ENCODE peak calls at places on chromosomes 12 and 14, in five cellular contexts. T, F, V, Y and Q are unnamed samples.

GRCh38 chr12:96249196-96250118 is 55.3 kb downstream of the ELK3 start:
- DNase-seq in T (peak), F (no peak), V (no peak), Y (no peak), Q (no peak)

GRCh38 chr12:12212769-12213168 is 54.1 kb downstream of the LRP6 start:
- DNase-seq in T (no peak), F (no peak), V (no peak), Y (no peak), Q (no peak)

GRCh38 chr12:5037795-5038357 is 5.8 kb upstream of the KCNA5 start:
- DNase-seq in T (no peak), F (no peak), V (no peak), Y (no peak), Q (no peak)

GRCh38 chr14:105999361-106000028 is 473.1 kb downstream of the TMEM121 start:
- DNase-seq in T (no peak), F (peak), V (peak), Y (no peak), Q (peak)

GRCh38 chr12:19757317-19757877 is 318.1 kb downstream of the AEBP2 start:
- DNase-seq in T (peak), F (no peak), V (no peak), Y (peak), Q (peak)

GRCh38 chr12:7155471-7156034 is 25.4 kb downstream of the CLSTN3 start:
- DNase-seq in T (peak), F (no peak), V (no peak), Y (no peak), Q (no peak)

GRCh38 chr12:1661553-1662335 is 29.1 kb upstream of the ADIPOR2 start:
- DNase-seq in T (peak), F (peak), V (peak), Y (peak), Q (peak)

GRCh38 chr12:99722690-99723486 is 75.3 kb downstream of the GARIN6 start:
- DNase-seq in T (no peak), F (no peak), V (no peak), Y (no peak), Q (no peak)

GRCh38 chr12:94180558-94181296 is 32.4 kb downstream of the PLXNC1 start:
- DNase-seq in T (no peak), F (peak), V (no peak), Y (no peak), Q (no peak)

GRCh38 chr14:75048101-75048500 is 3.2 kb downstream of the MLH3 start:
- DNase-seq in T (no peak), F (no peak), V (no peak), Y (no peak), Q (no peak)

GRCh38 chr12:102740157-102741032 is 176.6 kb downstream of the PAH start:
- DNase-seq in T (no peak), F (peak), V (no peak), Y (no peak), Q (peak)

GRCh38 chr12:52379536-52379935 is 5.9 kb downstream of the KRT84 start:
- DNase-seq in T (no peak), F (no peak), V (no peak), Y (no peak), Q (no peak)

GRCh38 chr12:120158351-120158750 is 36.2 kb downstream of the GCN1 start:
- DNase-seq in T (no peak), F (no peak), V (no peak), Y (no peak), Q (no peak)

GRCh38 chr12:24488091-24488596 is 460.8 kb downstream of the BCAT1 start:
- DNase-seq in T (no peak), F (no peak), V (no peak), Y (no peak), Q (no peak)

GRCh38 chr12:64672925-64673409 is 62.7 kb downstream of the RASSF3 start:
- DNase-seq in T (peak), F (peak), V (no peak), Y (no peak), Q (peak)

GRCh38 chr12:2561367-2561766 is 233.4 kb upstream of the FKBP4 start:
- DNase-seq in T (no peak), F (no peak), V (no peak), Y (no peak), Q (no peak)

GRCh38 chr14:65229431-65230286 is 127.3 kb upstream of the MAX start:
- DNase-seq in T (peak), F (peak), V (peak), Y (no peak), Q (no peak)

GRCh38 chr12:118981285-118982201 is at the start of gene SRRM4:
- DNase-seq in T (peak), F (no peak), V (peak), Y (no peak), Q (no peak)

GRCh38 chr12:50988051-50988450 is 35.7 kb downstream of the HIGD1C start:
- DNase-seq in T (no peak), F (no peak), V (no peak), Y (no peak), Q (no peak)

GRCh38 chr14:44352212-44352611 is 154.9 kb downstream of the FSCB start:
- DNase-seq in T (no peak), F (no peak), V (no peak), Y (no peak), Q (no peak)

GRCh38 chr14:27056586-27056985 is 458.8 kb upstream of the NOVA1 start:
- DNase-seq in T (no peak), F (no peak), V (no peak), Y (no peak), Q (no peak)
- TF ChIP-seq ZBTB33 in T (no peak), F (no peak), V (no peak), Y (no peak), Q (no peak)

DNA sequence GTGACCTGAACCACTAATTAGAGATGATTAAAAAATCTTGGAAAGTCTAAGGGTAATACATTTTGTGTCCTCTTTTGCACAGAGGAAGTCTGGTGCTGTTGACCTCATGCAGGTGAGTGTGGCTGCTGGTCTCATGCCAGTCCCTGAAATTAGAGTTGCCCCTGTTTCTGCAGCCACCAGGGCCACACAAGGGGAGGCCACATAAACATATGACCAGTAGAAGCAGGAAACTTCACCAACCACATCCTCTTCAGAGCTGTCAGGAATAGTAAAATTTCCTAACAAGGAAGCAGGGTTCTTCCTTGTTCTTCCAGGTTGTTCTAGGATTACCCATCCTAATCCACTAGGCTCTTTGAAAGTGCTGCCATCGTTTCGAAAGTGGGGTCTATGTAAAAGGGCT is 28.3 kb downstream of the PSMA6 start:
- DNase-seq in T (no peak), F (no peak), V (no peak), Y (no peak), Q (no peak)
- TF ChIP-seq ZBTB33 in T (no peak), F (no peak), V (no peak), Y (no peak), Q (no peak)

DNA sequence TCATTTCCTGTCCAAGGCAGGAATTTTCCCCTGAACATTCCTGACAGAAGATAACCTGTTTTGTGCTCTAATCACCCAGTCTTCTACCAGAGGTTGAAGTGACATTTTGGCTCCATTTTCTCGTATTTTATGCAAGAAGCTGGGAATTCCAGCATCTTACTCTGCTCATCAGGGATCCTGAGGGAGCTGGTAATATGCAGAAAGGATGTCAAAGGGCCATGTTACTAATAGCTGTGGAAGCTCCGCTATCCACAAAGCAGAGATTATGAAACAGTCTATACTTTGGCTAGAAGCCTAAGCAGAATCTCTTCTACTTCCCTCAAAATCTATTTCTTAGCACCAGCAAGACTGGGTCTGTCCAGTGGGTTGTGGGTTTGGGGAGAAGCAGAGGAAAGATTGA is 613.0 kb downstream of the DIO2 start:
- DNase-seq in T (no peak), F (no peak), V (no peak), Y (no peak), Q (no peak)
- TF ChIP-seq ZBTB33 in T (no peak), F (no peak), V (no peak), Y (no peak), Q (no peak)

DNA sequence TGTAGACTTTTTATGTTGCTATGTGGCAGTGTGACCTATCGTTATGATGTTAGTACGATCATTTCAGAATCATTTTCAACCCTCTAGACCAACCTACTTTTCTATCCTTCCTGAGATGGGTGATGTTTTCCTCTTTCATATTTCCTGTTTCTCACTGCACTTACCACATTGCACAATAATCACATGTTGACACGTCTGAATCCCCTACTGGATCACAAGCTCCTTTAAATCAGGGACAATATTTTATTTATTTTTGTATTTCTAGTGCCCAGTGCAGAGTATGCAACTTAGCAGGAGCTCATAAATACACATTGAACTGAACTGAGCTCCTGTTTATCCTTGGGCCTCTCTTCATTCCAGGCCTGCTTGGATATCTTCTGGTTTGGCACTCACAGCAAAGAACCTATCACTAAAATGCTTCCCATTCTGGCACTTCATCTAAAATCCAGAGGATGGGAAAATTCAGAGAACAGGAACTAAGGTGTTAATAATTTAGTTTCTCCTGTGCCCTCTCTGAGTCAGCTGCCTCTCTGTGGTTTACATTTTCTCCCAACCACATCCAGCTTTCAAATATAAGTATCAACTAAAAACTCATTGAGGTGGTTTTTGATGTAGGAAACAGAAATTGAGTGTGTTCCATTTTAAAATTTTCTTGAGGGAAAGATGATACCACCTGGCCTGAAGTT is 69.4 kb upstream of the DYRK2 start:
- DNase-seq in T (no peak), F (no peak), V (no peak), Y (no peak), Q (no peak)
- TF ChIP-seq ZBTB33 in T (no peak), F (no peak), V (no peak), Y (no peak), Q (no peak)

GRCh38 chr12:54622463-54623183 is 12.1 kb downstream of the LACRT start:
- DNase-seq in T (no peak), F (no peak), V (no peak), Y (no peak), Q (no peak)
- TF ChIP-seq ZBTB33 in T (no peak), F (no peak), V (no peak), Y (no peak), Q (no peak)

DNA sequence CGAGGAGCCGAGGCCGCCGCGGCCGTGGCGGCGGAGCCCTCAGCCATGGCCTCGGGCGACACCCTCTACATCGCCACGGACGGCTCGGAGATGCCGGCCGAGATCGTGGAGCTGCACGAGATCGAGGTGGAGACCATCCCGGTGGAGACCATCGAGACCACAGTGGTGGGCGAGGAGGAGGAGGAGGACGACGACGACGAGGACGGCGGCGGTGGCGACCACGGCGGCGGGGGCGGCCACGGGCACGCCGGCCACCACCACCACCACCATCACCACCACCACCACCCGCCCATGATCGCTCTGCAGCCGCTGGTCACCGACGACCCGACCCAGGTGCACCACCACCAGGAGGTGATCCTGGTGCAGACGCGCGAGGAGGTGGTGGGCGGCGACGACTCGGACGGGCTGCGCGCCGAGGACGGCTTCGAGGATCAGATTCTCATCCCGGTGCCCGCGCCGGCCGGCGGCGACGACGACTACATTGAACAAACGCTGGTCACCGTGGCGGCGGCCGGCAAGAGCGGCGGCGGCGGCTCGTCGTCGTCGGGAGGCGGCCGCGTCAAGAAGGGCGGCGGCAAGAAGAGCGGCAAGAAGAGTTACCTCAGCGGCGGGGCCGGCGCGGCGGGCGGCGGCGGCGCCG is 376 bp downstream of the YY1 start:
- DNase-seq in T (no peak), F (no peak), V (peak), Y (no peak), Q (no peak)
- TF ChIP-seq ZBTB33 in T (no peak), F (no peak), V (no peak), Y (no peak), Q (no peak)

GRCh38 chr14:102094101-102094500 is 7.3 kb upstream of the HSP90AA1 start:
- DNase-seq in T (no peak), F (no peak), V (peak), Y (no peak), Q (no peak)

GRCh38 chr14:102090713-102091112 is 3.9 kb upstream of the HSP90AA1 start:
- DNase-seq in T (no peak), F (no peak), V (no peak), Y (no peak), Q (no peak)

GRCh38 chr14:102089621-102090343 is 2.9 kb upstream of the HSP90AA1 start:
- DNase-seq in T (no peak), F (no peak), V (no peak), Y (no peak), Q (no peak)

GRCh38 chr14:102095231-102095870 is 8.5 kb upstream of the HSP90AA1 start:
- DNase-seq in T (no peak), F (no peak), V (no peak), Y (no peak), Q (no peak)

GRCh38 chr14:102092806-102093205 is 6.0 kb upstream of the HSP90AA1 start:
- DNase-seq in T (no peak), F (no peak), V (no peak), Y (no peak), Q (no peak)
- TF ChIP-seq ZBTB33 in T (no peak), F (no peak), V (no peak), Y (no peak), Q (no peak)

DNA sequence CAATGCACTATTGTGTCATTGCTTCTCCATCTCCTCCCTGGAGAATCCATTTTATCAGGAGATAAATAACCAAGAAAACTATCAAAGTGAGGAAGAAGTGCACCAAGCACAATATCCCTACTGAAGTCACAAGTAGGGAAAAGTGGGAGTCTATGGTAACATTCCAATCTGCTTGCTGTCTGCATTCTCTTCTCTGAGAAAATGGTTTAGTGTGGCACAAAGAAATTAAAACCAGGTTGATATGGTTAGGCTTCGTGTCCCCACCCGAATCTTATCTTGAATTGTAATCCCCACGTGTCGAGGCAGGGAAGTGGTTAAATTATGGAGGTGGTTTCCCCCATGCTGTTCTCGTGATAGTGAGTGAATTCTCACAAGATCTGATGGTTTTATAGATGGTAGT is 209.7 kb downstream of the PRKD1 start:
- DNase-seq in T (no peak), F (no peak), V (no peak), Y (no peak), Q (no peak)
- TF ChIP-seq ZBTB33 in T (no peak), F (no peak), V (no peak), Y (no peak), Q (no peak)

DNA sequence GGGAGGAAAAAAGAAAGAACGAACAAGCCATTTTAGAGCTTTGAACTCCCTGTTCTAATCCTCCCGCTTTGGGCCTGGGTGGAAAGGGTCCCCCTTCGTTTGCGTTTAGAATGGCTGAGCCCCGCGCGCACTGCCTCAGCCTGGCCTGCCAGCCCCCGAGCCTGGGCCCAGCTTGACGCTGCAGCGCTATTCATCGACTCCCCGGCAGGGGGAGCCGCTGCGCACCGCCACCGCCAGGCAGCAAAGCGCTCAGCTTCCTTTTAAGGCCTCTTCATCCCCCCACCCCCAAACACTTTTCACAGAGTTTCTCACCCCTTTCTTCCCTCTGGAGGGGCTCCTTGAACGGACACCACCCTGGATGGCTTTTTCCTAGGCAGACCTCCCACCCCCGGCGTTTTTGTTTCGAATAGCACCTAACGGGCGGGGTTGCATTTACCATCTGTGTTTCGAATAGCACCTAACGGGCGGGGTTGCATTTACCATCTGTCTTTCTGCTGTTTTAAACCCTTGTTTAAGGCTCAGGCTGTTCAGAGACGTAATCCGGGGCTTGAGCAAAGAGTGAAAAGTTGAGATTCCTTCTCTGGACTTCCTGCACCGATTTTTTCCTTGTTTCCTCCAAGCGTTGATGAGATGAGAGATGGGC is 56.4 kb upstream of the PIWIL1 start:
- DNase-seq in T (peak), F (no peak), V (peak), Y (no peak), Q (no peak)
- TF ChIP-seq ZBTB33 in T (no peak), F (peak), V (no peak), Y (peak), Q (no peak)

GRCh38 chr12:114579389-114579788 is 104.6 kb downstream of the TBX3 start:
- DNase-seq in T (no peak), F (no peak), V (no peak), Y (no peak), Q (no peak)
- TF ChIP-seq ZBTB33 in T (no peak), F (no peak), V (no peak), Y (no peak), Q (no peak)